ENCODE peak calls at places on chromosome 15, in five cellular contexts. One of them, this sample, is unnamed.

GRCh38 chr15:50676799-50677483 is 9.7 kb downstream of the TRPM7 start:
- DNase-seq in PC-3: no peak
- DNase-seq in amniotic epithelial cell: peak; percentile 89
- DNase-seq in T-helper 17 cell: no peak
- DNase-seq in fibroblast of the aortic adventitia: peak; percentile 35
- DNase-seq in this sample: peak; percentile 33

GRCh38 chr15:93866996-93867395 is 364.4 kb upstream of the MCTP2 start:
- DNase-seq in PC-3: no peak
- DNase-seq in amniotic epithelial cell: no peak
- DNase-seq in T-helper 17 cell: no peak
- DNase-seq in fibroblast of the aortic adventitia: no peak
- DNase-seq in this sample: no peak

GRCh38 chr15:76245072-76245610 is 66.1 kb downstream of the ETFA start:
- DNase-seq in fibroblast of the aortic adventitia: no peak
- DNase-seq in amniotic epithelial cell: no peak
- DNase-seq in T-helper 17 cell: no peak
- DNase-seq in PC-3: no peak
- DNase-seq in this sample: no peak

GRCh38 chr15:101439920-101440319 is 49.6 kb downstream of the PCSK6 start:
- DNase-seq in PC-3: peak; percentile 35
- DNase-seq in amniotic epithelial cell: peak; percentile 8
- DNase-seq in fibroblast of the aortic adventitia: peak; percentile 93
- DNase-seq in T-helper 17 cell: no peak
- DNase-seq in this sample: no peak

GRCh38 chr15:72179950-72180581 is 17.5 kb downstream of the GRAMD2A start:
- DNase-seq in PC-3: no peak
- DNase-seq in amniotic epithelial cell: no peak
- DNase-seq in T-helper 17 cell: no peak
- DNase-seq in fibroblast of the aortic adventitia: no peak
- DNase-seq in this sample: no peak

GRCh38 chr15:53843166-53843565 is 83.7 kb upstream of the WDR72 start:
- DNase-seq in fibroblast of the aortic adventitia: no peak
- DNase-seq in PC-3: no peak
- DNase-seq in T-helper 17 cell: no peak
- DNase-seq in amniotic epithelial cell: no peak
- DNase-seq in this sample: no peak

GRCh38 chr15:99435138-99435695 is 130.6 kb upstream of the MEF2A start:
- DNase-seq in PC-3: peak; percentile 79
- DNase-seq in amniotic epithelial cell: no peak
- DNase-seq in T-helper 17 cell: no peak
- DNase-seq in fibroblast of the aortic adventitia: no peak
- DNase-seq in this sample: no peak

GRCh38 chr15:65957451-65957850 is 88.2 kb downstream of the RAB11A start:
- DNase-seq in PC-3: no peak
- DNase-seq in T-helper 17 cell: no peak
- DNase-seq in fibroblast of the aortic adventitia: no peak
- DNase-seq in amniotic epithelial cell: no peak
- DNase-seq in this sample: no peak

GRCh38 chr15:56765252-56765651 is 31.9 kb upstream of the ZNF280D start:
- DNase-seq in PC-3: peak; percentile 62
- DNase-seq in fibroblast of the aortic adventitia: peak; percentile 65
- DNase-seq in T-helper 17 cell: no peak
- DNase-seq in amniotic epithelial cell: peak; percentile 84
- DNase-seq in this sample: peak; percentile 84

GRCh38 chr15:25422021-25422420 is 16.8 kb downstream of the UBE3A start:
- DNase-seq in T-helper 17 cell: no peak
- DNase-seq in fibroblast of the aortic adventitia: no peak
- DNase-seq in amniotic epithelial cell: peak; percentile 5
- DNase-seq in PC-3: peak; percentile 41
- DNase-seq in this sample: no peak

GRCh38 chr15:82531496-82532382 is 8.5 kb downstream of the RPS17 start:
- DNase-seq in fibroblast of the aortic adventitia: no peak
- DNase-seq in T-helper 17 cell: no peak
- DNase-seq in amniotic epithelial cell: no peak
- DNase-seq in PC-3: no peak
- DNase-seq in this sample: no peak

GRCh38 chr15:84872009-84872900 is 12.2 kb upstream of the SLC28A1 start:
- DNase-seq in PC-3: no peak
- DNase-seq in T-helper 17 cell: no peak
- DNase-seq in amniotic epithelial cell: peak; percentile 61
- DNase-seq in fibroblast of the aortic adventitia: peak; percentile 9
- DNase-seq in this sample: no peak

GRCh38 chr15:90629217-90629616 is 87.9 kb upstream of the BLM start:
- DNase-seq in amniotic epithelial cell: no peak
- DNase-seq in fibroblast of the aortic adventitia: no peak
- DNase-seq in PC-3: no peak
- DNase-seq in T-helper 17 cell: no peak
- DNase-seq in this sample: no peak

GRCh38 chr15:56045068-56045748 is 51.8 kb upstream of the NEDD4 start:
- DNase-seq in fibroblast of the aortic adventitia: no peak
- DNase-seq in amniotic epithelial cell: no peak
- DNase-seq in PC-3: peak; percentile 60
- DNase-seq in T-helper 17 cell: no peak
- DNase-seq in this sample: no peak

GRCh38 chr15:77589839-77590238 is 42.9 kb downstream of the LINGO1 start:
- DNase-seq in amniotic epithelial cell: no peak
- DNase-seq in fibroblast of the aortic adventitia: no peak
- DNase-seq in T-helper 17 cell: no peak
- DNase-seq in PC-3: no peak
- DNase-seq in this sample: no peak

GRCh38 chr15:56286213-56286612 is 42.5 kb upstream of the RFX7 start:
- DNase-seq in fibroblast of the aortic adventitia: no peak
- DNase-seq in T-helper 17 cell: no peak
- DNase-seq in PC-3: no peak
- DNase-seq in amniotic epithelial cell: no peak
- DNase-seq in this sample: no peak

GRCh38 chr15:74376226-74376625 is 8.8 kb upstream of the CYP11A1 start:
- DNase-seq in fibroblast of the aortic adventitia: no peak
- DNase-seq in T-helper 17 cell: no peak
- DNase-seq in amniotic epithelial cell: no peak
- DNase-seq in PC-3: no peak
- DNase-seq in this sample: no peak

GRCh38 chr15:25862087-25862468 is 1.0 kb downstream of the ATP10A start:
- DNase-seq in amniotic epithelial cell: no peak
- DNase-seq in T-helper 17 cell: no peak
- DNase-seq in PC-3: no peak
- DNase-seq in fibroblast of the aortic adventitia: peak; percentile 36
- DNase-seq in this sample: no peak

GRCh38 chr15:75666823-75667501 is 19.2 kb downstream of the SNX33 start:
- DNase-seq in fibroblast of the aortic adventitia: peak; percentile 98
- DNase-seq in PC-3: peak; percentile 90
- DNase-seq in amniotic epithelial cell: peak; percentile 92
- DNase-seq in T-helper 17 cell: no peak
- DNase-seq in this sample: peak; percentile 99

GRCh38 chr15:35107122-35107521 is 22.0 kb upstream of the NANOGP8 start:
- DNase-seq in T-helper 17 cell: no peak
- DNase-seq in fibroblast of the aortic adventitia: no peak
- DNase-seq in amniotic epithelial cell: no peak
- DNase-seq in PC-3: no peak
- DNase-seq in this sample: no peak

GRCh38 chr15:93087825-93088199 is 1.2 kb downstream of the RGMA start:
- DNase-seq in amniotic epithelial cell: peak; percentile 29
- DNase-seq in PC-3: peak; percentile 62
- DNase-seq in T-helper 17 cell: peak; percentile 39
- DNase-seq in fibroblast of the aortic adventitia: peak; percentile 73
- DNase-seq in this sample: peak; percentile 58

GRCh38 chr15:69997701-69998273 is 99.9 kb downstream of the TLE3 start:
- DNase-seq in amniotic epithelial cell: peak; percentile 31
- DNase-seq in T-helper 17 cell: no peak
- DNase-seq in PC-3: peak; percentile 61
- DNase-seq in fibroblast of the aortic adventitia: peak; percentile 37
- DNase-seq in this sample: peak; percentile 33

GRCh38 chr15:71747128-71748083 is 62.9 kb upstream of the NR2E3 start:
- DNase-seq in fibroblast of the aortic adventitia: peak; percentile 39
- DNase-seq in T-helper 17 cell: no peak
- DNase-seq in amniotic epithelial cell: peak; percentile 84
- DNase-seq in PC-3: peak; percentile 97
- DNase-seq in this sample: peak; percentile 89

GRCh38 chr15:47332481-47332880 is 384.8 kb upstream of the SEMA6D start:
- DNase-seq in T-helper 17 cell: no peak
- DNase-seq in PC-3: no peak
- DNase-seq in fibroblast of the aortic adventitia: peak; percentile 29
- DNase-seq in amniotic epithelial cell: peak; percentile 92
- DNase-seq in this sample: peak; percentile 13

This sample was measured in astrocyte of the spinal cord.